ENCODE peak calls at places on chromosomes 5 and 9, in seven cellular contexts. L, A, W, O, X, Y and P are unnamed samples. For H3K9me3 and H3K4me1, the result is how much of the 10 kb centered on the place peaks cover.

GRCh38 chr9:21506910-21507795 is 25.0 kb upstream of the IFNE start:
- DNase-seq in O (peak), W (no peak), A (no peak), L (no peak), Y (no peak), X (no peak), P (no peak)

GRCh38 chr9:108412755-108413154 is 443.0 kb downstream of the ACTL7B start:
- DNase-seq in L (no peak), O (no peak), W (no peak), X (no peak), Y (no peak), A (no peak), P (no peak)

GRCh38 chr9:70658765-70659164 is 244.3 kb upstream of the KLF9 start:
- DNase-seq in O (no peak), L (no peak), X (no peak), A (no peak), W (no peak), Y (no peak), P (no peak)

GRCh38 chr5:129945779-129946270 is 41.6 kb downstream of the CHSY3 start:
- DNase-seq in Y (no peak), L (no peak), X (no peak), W (no peak), A (no peak), O (no peak), P (no peak)

GRCh38 chr9:37730256-37730655 is 23.3 kb upstream of the TRMT10B start:
- DNase-seq in X (no peak), W (no peak), O (no peak), A (no peak), L (no peak), Y (no peak), P (no peak)

GRCh38 chr5:8013951-8014844 is 145.2 kb downstream of the MTRR start:
- DNase-seq in Y (no peak), O (no peak), W (no peak), L (no peak), X (no peak), A (no peak), P (no peak)

GRCh38 chr5:35672995-35673394 is 55.3 kb downstream of the SPEF2 start:
- DNase-seq in A (peak), O (no peak), Y (no peak), W (no peak), L (no peak), X (no peak), P (peak)

GRCh38 chr5:30436718-30437117 is 756.8 kb upstream of the CDH6 start:
- DNase-seq in W (no peak), Y (no peak), O (no peak), X (no peak), L (no peak), A (no peak), P (no peak)

GRCh38 chr5:15794117-15794985 is 294.4 kb downstream of the FBXL7 start:
- DNase-seq in W (no peak), A (no peak), L (no peak), Y (no peak), O (peak), X (no peak), P (no peak)

GRCh38 chr9:78298046-78298511 is 1.2 kb downstream of the PSAT1 start:
- DNase-seq in L (no peak), A (no peak), Y (no peak), W (no peak), O (peak), X (no peak), P (no peak)

GRCh38 chr9:34522971-34523797 is at the start of gene ENHO:
- DNase-seq in L (peak), O (peak), A (peak), Y (peak), X (peak), W (peak), P (peak)

GRCh38 chr9:95641591-95641990 is 124.8 kb upstream of the PTCH1 start:
- DNase-seq in O (peak), W (no peak), A (no peak), X (no peak), Y (no peak), L (no peak), P (no peak)

GRCh38 chr5:150106669-150107068 is 20.3 kb upstream of the CSF1R start:
- DNase-seq in O (no peak), A (no peak), X (peak), W (no peak), Y (no peak), L (no peak), P (no peak)

GRCh38 chr5:72600401-72600981 is 93.3 kb upstream of the ZNF366 start:
- DNase-seq in X (no peak), L (no peak), O (peak), A (no peak), Y (no peak), W (no peak), P (no peak)

GRCh38 chr9:115946530-115946929 is 207.1 kb upstream of the PAPPA start:
- DNase-seq in O (peak), Y (no peak), X (no peak), A (no peak), L (no peak), W (no peak), P (no peak)

GRCh38 chr9:121763561-121764370 is 112.3 kb downstream of the DAB2IP start:
- DNase-seq in Y (no peak), X (no peak), O (no peak), W (no peak), A (no peak), L (no peak), P (no peak)

GRCh38 chr9:130995399-130995941 is 13.5 kb upstream of the LAMC3 start:
- DNase-seq in A (no peak), Y (no peak), X (no peak), L (peak), W (no peak), O (peak), P (no peak)

GRCh38 chr9:84856181-84856632 is 186.7 kb downstream of the NTRK2 start:
- DNase-seq in A (no peak), L (peak), O (no peak), W (no peak), Y (no peak), X (no peak), P (no peak)

GRCh38 chr9:137453643-137454081 is 5.5 kb downstream of the NSMF start:
- DNase-seq in O (peak), L (peak), X (no peak), W (no peak), Y (peak), A (peak), P (peak)

GRCh38 chr9:13804532-13804931 is 509.4 kb downstream of the NFIB start:
- DNase-seq in X (peak), O (peak), L (no peak), Y (no peak), W (no peak), A (no peak), P (no peak)

GRCh38 chr5:35811108-35811741 is 45.5 kb upstream of the IL7R start:
- DNase-seq in L (no peak), A (peak), O (no peak), X (no peak), Y (no peak), W (no peak), P (peak)

GRCh38 chr9:87909310-87910041 is 8.3 kb upstream of the SPATA31C1 start:
- DNase-seq in W (no peak), O (no peak), L (no peak), X (no peak), Y (no peak), A (no peak), P (no peak)

GRCh38 chr9:111195779-111196178 is 134.2 kb downstream of the OR2K2 start:
- DNase-seq in Y (no peak), A (no peak), L (no peak), W (no peak), X (no peak), O (peak), P (no peak)

GRCh38 chr9:136294437-136294836 is 9.5 kb downstream of the CCDC187 start:
- DNase-seq in X (no peak), A (no peak), L (no peak), W (no peak), O (no peak), Y (no peak), P (no peak)

GRCh38 chr5:68369436-68370125 is 154.0 kb downstream of the PIK3R1 start:
- DNase-seq in X (peak), Y (no peak), O (no peak), W (no peak), L (no peak), A (peak), P (peak)

GRCh38 chr9:81620009-81620405 is 69.3 kb downstream of the TLE1 start:
- DNase-seq in O (no peak), L (no peak), Y (no peak), W (no peak), X (no peak), A (no peak), P (no peak)

GRCh38 chr5:125491986-125492385 is 745.5 kb upstream of the ZNF608 start:
- DNase-seq in W (no peak), O (peak), L (no peak), A (no peak), Y (no peak), X (no peak), P (no peak)

GRCh38 chr5:170809551-170809950 is 26.0 kb downstream of the GABRP start:
- DNase-seq in A (no peak), L (no peak), X (peak), W (no peak), Y (no peak), O (peak), P (no peak)

GRCh38 chr5:167877924-167878323 is 413.5 kb upstream of the WWC1 start:
- DNase-seq in L (no peak), Y (no peak), O (no peak), W (no peak), A (no peak), X (no peak), P (no peak)

GRCh38 chr5:52774005-52774410 is 13.7 kb upstream of the ITGA1 start:
- DNase-seq in W (no peak), Y (no peak), X (no peak), L (no peak), A (no peak), O (no peak), P (no peak)

GRCh38 chr5:86460519-86460918 is 157.2 kb upstream of the COX7C start:
- DNase-seq in A (no peak), W (no peak), O (no peak), L (no peak), Y (no peak), X (no peak), P (no peak)
- H3K4me3 ChIP-seq in A (no peak), W (no peak), O (no peak), L (no peak), Y (no peak), X (no peak), P (no peak)

GRCh38 chr5:141135030-141135717 is at the start of gene PCDHB5:
- DNase-seq in W (no peak), A (no peak), O (peak), L (no peak), X (no peak), Y (no peak), P (no peak)
- H3K9me3 ChIP-seq in W (half or more), A (under half), O (under half), L (half or more), X (half or more), Y (under half), P (under half)

GRCh38 chr5:142143878-142144277 is 35.3 kb downstream of the NDFIP1 start:
- DNase-seq in L (no peak), W (no peak), Y (no peak), X (no peak), O (peak), A (no peak), P (no peak)
- H3K4me1 ChIP-seq in L (under half), W (under half), Y (under half), X (under half), O (under half), A (under half), P (under half)

GRCh38 chr5:131139321-131139720 is 25.7 kb downstream of the HINT1 start:
- DNase-seq in A (no peak), Y (no peak), L (no peak), W (no peak), X (no peak), O (no peak), P (no peak)
- H3K4me3 ChIP-seq in A (no peak), Y (no peak), L (no peak), W (no peak), X (no peak), O (no peak), P (no peak)

DNA sequence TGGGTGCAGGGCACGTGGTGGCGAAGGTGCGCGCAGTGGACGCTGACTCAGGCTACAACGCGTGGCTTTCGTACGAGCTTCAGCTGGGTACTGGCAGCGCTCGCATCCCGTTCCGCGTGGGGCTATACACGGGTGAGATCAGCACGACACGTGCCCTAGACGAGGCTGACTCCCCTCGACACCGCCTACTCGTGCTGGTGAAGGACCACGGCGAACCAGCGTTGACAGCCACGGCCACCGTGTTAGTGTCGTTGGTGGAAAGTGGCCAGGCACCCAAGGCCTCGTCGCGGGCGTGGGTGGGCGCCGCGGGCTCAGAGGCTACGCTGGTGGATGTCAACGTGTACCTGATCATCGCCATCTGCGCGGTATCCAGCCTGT is 2.1 kb downstream of the PCDHA2 start:
- DNase-seq in O (no peak), X (no peak), L (no peak), Y (no peak), A (no peak), W (no peak), P (no peak)
- H3K9me3 ChIP-seq in O (under half), X (half or more), L (half or more), Y (under half), A (under half), W (half or more), P (under half)

DNA sequence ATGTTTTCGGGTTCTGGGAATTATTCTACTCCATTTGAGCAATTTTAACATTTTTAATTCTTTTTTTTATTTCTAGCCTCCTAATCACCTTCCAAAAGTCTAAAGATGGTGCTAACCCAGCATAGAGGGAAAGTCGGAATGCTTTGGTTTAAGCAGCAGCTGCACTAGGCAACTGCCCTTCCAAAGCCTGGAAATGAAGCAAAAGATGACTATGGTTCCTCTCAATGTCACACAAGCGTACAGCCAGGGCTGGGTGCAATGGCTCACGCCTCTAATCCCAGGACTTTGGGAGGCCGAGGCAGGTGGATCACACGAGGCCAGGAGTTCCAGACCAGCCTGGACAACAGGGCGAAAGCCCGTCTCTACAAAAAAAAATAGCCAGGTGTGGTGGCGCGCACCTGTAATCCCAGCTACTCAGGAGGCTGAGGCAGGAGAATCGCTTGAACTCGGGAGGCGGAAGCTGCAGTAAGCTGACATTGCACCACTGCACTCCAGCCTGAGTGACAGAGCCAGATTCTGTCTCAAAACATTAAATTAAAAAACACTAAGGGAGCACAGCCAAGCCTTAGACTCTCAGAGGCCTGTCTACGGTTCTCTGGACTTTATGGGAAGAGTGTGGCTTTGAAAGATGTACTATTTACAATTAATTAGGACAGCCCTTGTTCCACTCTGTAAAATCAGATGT is 33.2 kb downstream of the ADAM19 start:
- DNase-seq in A (no peak), O (no peak), L (no peak), W (no peak), X (no peak), Y (no peak), P (no peak)
- H3K4me1 ChIP-seq in A (under half), O (under half), L (half or more), W (half or more), X (half or more), Y (under half), P (half or more)